ENCODE peak calls at places on chromosome 1, in five cellular contexts. D is GM23248; O is transverse colon; E is uterus; K is CD8-positive, alpha-beta T cell. Y is an unnamed sample.

GRCh38 chr1:6497215-6497866 is 5.9 kb upstream of the PLEKHG5 start:
- DNase-seq in D (peak), O (peak), E (no peak), K (peak), Y (peak)

GRCh38 chr1:84691139-84691783 is 1.0 kb upstream of the SSX2IP start:
- DNase-seq in D (no peak), O (no peak), E (no peak), K (no peak), Y (no peak)

GRCh38 chr1:92051948-92052347 is 22.2 kb downstream of the EPHX4 start:
- DNase-seq in D (no peak), O (no peak), E (no peak), K (no peak), Y (no peak)

GRCh38 chr1:111221633-111222286 is 5.8 kb upstream of the CHI3L2 start:
- DNase-seq in D (no peak), O (peak), E (no peak), K (peak), Y (peak)

GRCh38 chr1:226135059-226135651 is 51.4 kb downstream of the ACBD3 start:
- DNase-seq in D (no peak), O (peak), E (no peak), K (no peak), Y (peak)

GRCh38 chr1:189405419-189405818 is 1072.2 kb downstream of the BRINP3 start:
- DNase-seq in D (no peak), O (no peak), E (no peak), K (no peak), Y (no peak)

GRCh38 chr1:6922096-6922931 is 137.1 kb downstream of the CAMTA1 start:
- DNase-seq in D (peak), O (peak), E (peak), K (no peak), Y (peak)

GRCh38 chr1:233884461-233885151 is 19.9 kb upstream of the SLC35F3 start:
- DNase-seq in D (no peak), O (no peak), E (no peak), K (no peak), Y (no peak)

GRCh38 chr1:154753426-154753825 is 116.7 kb downstream of the KCNN3 start:
- DNase-seq in D (no peak), O (no peak), E (peak), K (no peak), Y (no peak)

GRCh38 chr1:238052496-238053266 is 162.0 kb upstream of the ZP4 start:
- DNase-seq in D (no peak), O (no peak), E (no peak), K (no peak), Y (peak)

GRCh38 chr1:45721207-45721606 is 29.2 kb downstream of the IPP start:
- DNase-seq in D (peak), O (no peak), E (no peak), K (no peak), Y (peak)

GRCh38 chr1:151055581-151055980 is 3.8 kb downstream of the CDC42SE1 start:
- DNase-seq in D (no peak), O (no peak), E (no peak), K (no peak), Y (no peak)
- H3K4me3 ChIP-seq in D (no peak), O (peak), E (no peak), K (peak), Y (no peak)

GRCh38 chr1:213982515-213982813 is 5.3 kb upstream of the PROX1 start:
- DNase-seq in D (no peak), O (no peak), E (no peak), K (no peak), Y (no peak)
- H3K4me3 ChIP-seq in D (peak), O (peak), E (no peak), K (no peak), Y (no peak)

DNA sequence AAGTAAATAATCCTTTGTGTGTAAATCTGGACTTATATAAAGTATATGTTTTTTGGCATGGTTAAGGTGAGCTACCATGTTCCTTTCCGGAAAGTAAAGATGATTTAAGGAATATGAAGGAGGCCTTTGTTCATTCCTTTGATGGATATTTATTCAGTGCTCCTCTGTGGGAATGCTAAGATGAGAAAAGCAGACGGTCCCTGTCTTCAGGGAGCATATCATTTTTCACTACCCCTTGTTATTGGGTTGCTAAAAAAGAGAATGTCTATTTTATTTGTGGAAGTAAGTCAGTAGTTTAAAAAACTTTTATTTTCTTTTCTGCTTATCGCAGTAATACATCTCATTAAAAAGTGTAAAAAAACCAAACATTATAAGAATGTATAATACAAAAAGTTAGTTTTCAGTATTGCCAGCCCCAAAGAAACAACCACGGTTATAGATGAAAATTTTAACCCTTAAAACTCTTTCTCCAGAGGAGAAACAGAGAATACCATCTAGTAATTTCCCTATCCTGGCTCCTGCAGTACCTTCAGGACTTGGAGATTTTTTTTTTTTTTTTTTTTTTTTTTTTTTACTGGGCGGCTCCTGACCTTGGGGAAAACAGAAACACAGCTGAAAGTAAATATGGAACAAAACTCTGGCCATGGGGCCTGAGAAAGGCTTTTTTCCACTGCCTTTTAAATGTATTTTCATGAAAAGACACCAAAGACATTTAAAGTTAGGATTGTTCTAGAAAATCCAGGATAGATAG is 35.3 kb upstream of the CNN3 start:
- DNase-seq in D (peak), O (no peak), E (no peak), K (no peak), Y (no peak)
- H3K4me3 ChIP-seq in D (peak), O (peak), E (peak), K (peak), Y (peak)

GRCh38 chr1:38579056-38579455 is 280.5 kb downstream of the RRAGC start:
- DNase-seq in D (no peak), O (no peak), E (no peak), K (no peak), Y (no peak)
- H3K4me3 ChIP-seq in D (no peak), O (no peak), E (no peak), K (no peak), Y (no peak)

DNA sequence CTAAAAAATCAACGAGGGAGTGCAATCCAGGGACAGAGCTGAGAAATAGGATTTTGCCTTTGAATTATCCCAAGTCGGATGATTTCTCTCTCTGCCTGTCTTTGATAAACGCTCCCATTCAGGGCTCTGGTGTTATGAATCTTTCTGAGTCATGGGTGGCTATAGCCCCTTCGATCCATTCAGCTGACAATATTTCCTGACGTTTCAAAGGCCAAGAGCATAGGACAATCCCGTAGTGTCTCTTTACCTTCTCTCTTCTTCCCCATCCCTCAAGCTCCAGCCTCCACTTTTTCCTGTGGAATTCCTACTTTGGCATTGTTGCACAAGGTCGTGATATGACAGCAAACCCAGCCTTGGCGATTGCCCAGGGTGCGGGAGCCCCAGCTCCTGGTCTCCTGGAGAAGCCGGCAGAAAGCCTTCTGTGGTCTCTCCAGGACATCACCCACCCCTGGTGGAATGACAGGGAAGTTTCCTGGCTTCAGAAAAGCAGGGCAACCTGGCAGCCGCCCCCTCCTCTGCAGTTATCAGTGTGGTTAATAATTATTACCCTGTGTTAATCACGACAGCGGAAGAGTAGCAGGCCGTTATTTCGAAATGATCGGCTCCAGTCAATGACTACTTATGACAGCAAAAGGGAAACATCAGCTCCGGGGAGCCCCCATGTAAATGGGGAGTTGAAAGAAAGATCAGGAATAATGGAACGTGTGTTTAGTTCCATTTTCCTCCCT is 8.1 kb upstream of the PLXNA2 start:
- DNase-seq in D (peak), O (no peak), E (no peak), K (no peak), Y (no peak)
- H3K4me3 ChIP-seq in D (no peak), O (no peak), E (no peak), K (no peak), Y (no peak)

DNA sequence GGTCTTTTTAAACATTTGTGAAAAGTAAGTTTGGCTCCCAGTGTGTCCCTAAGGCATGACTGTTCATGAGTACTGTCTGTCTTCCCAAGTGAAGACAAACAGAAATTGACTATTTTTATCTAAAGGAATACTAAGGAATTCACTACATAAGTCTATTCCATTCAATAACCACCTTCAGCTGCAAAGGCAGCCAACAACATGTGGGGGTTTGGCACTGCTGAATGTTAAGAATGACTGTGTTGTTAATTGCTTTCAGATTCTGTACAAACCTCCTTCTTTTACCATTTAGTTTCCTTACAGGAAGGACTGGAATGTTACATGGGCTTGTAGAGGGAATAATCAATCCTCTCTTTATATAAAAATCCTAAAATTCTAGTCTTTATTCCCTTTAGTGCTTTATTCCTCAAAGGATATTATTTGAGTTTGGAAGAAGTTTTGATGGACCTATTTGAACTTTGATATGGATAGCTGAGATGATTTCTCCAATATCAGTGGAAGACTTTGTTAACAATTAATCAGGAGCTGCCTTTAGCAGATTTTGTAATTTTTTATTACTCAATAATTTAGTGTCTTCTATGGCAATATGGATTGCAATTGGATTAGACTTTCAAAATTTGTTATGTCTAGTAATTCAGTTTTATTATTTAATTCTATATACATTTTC is 201.7 kb upstream of the CHRM3 start:
- DNase-seq in D (no peak), O (no peak), E (no peak), K (no peak), Y (no peak)
- H3K4me3 ChIP-seq in D (no peak), O (no peak), E (no peak), K (no peak), Y (no peak)

GRCh38 chr1:223714421-223714724 is 2.0 kb downstream of the CAPN2 start:
- DNase-seq in D (no peak), O (peak), E (no peak), K (no peak), Y (no peak)
- H3K4me3 ChIP-seq in D (peak), O (peak), E (no peak), K (no peak), Y (peak)

Y was measured in fibroblast of the aortic adventitia.